ENCODE peak calls at places on chromosome 14, in eight cellular contexts. One of them, this sample, is unnamed.
A peak's percentile ranks its signal among the peaks of the same experiment; 100 is the strongest.

GRCh38 chr14:100902295-100902694 is 1.2 kb downstream of the RTL1 start:
- DNase-seq in HL-60: no peak
- DNase-seq in heart left ventricle: no peak
- DNase-seq in A549: peak; percentile 31
- DNase-seq in body of pancreas: no peak
- DNase-seq in CD8-positive, alpha-beta T cell: no peak
- DNase-seq in hepatocyte: peak; percentile 53
- DNase-seq in transverse colon: no peak
- DNase-seq in this sample: no peak

GRCh38 chr14:58772814-58773620 is 135.3 kb downstream of the DACT1 start:
- DNase-seq in heart left ventricle: no peak
- DNase-seq in transverse colon: no peak
- DNase-seq in HL-60: no peak
- DNase-seq in A549: no peak
- DNase-seq in body of pancreas: no peak
- DNase-seq in hepatocyte: peak; percentile 45
- DNase-seq in CD8-positive, alpha-beta T cell: no peak
- DNase-seq in this sample: no peak

GRCh38 chr14:96056509-96057422 is 17.6 kb downstream of the C14orf132 start:
- DNase-seq in body of pancreas: no peak
- DNase-seq in HL-60: no peak
- DNase-seq in A549: no peak
- DNase-seq in CD8-positive, alpha-beta T cell: no peak
- DNase-seq in hepatocyte: no peak
- DNase-seq in transverse colon: no peak
- DNase-seq in heart left ventricle: no peak
- DNase-seq in this sample: no peak

GRCh38 chr14:78245238-78245637 is 75.1 kb downstream of the NRXN3 start:
- DNase-seq in hepatocyte: no peak
- DNase-seq in body of pancreas: no peak
- DNase-seq in CD8-positive, alpha-beta T cell: no peak
- DNase-seq in heart left ventricle: no peak
- DNase-seq in A549: no peak
- DNase-seq in HL-60: no peak
- DNase-seq in transverse colon: peak; percentile 65
- DNase-seq in this sample: no peak

GRCh38 chr14:75453817-75454434 is 26.1 kb downstream of the JDP2 start:
- DNase-seq in transverse colon: no peak
- DNase-seq in HL-60: no peak
- DNase-seq in body of pancreas: no peak
- DNase-seq in hepatocyte: no peak
- DNase-seq in CD8-positive, alpha-beta T cell: peak; percentile 24
- DNase-seq in A549: no peak
- DNase-seq in heart left ventricle: no peak
- DNase-seq in this sample: no peak

GRCh38 chr14:65169351-65169750 is 67.0 kb upstream of the MAX start:
- DNase-seq in body of pancreas: no peak
- DNase-seq in hepatocyte: no peak
- DNase-seq in CD8-positive, alpha-beta T cell: no peak
- DNase-seq in heart left ventricle: no peak
- DNase-seq in A549: no peak
- DNase-seq in HL-60: no peak
- DNase-seq in transverse colon: no peak
- DNase-seq in this sample: peak; percentile 55

GRCh38 chr14:84209021-84209420 is 1320.9 kb upstream of the FLRT2 start:
- DNase-seq in hepatocyte: no peak
- DNase-seq in CD8-positive, alpha-beta T cell: no peak
- DNase-seq in transverse colon: no peak
- DNase-seq in A549: no peak
- DNase-seq in heart left ventricle: no peak
- DNase-seq in body of pancreas: no peak
- DNase-seq in HL-60: no peak
- DNase-seq in this sample: peak; percentile 2

GRCh38 chr14:23284654-23285529 is 1.0 kb downstream of the HOMEZ start:
- DNase-seq in heart left ventricle: no peak
- DNase-seq in CD8-positive, alpha-beta T cell: no peak
- DNase-seq in HL-60: peak; percentile 21
- DNase-seq in A549: no peak
- DNase-seq in hepatocyte: peak; percentile 28
- DNase-seq in transverse colon: no peak
- DNase-seq in body of pancreas: no peak
- DNase-seq in this sample: no peak

GRCh38 chr14:31950760-31951637 is 126.1 kb upstream of the ARHGAP5 start:
- DNase-seq in body of pancreas: no peak
- DNase-seq in transverse colon: peak; percentile 83
- DNase-seq in CD8-positive, alpha-beta T cell: no peak
- DNase-seq in HL-60: no peak
- DNase-seq in heart left ventricle: peak; percentile 75
- DNase-seq in hepatocyte: peak; percentile 82
- DNase-seq in A549: peak; percentile 89
- DNase-seq in this sample: no peak

DNA sequence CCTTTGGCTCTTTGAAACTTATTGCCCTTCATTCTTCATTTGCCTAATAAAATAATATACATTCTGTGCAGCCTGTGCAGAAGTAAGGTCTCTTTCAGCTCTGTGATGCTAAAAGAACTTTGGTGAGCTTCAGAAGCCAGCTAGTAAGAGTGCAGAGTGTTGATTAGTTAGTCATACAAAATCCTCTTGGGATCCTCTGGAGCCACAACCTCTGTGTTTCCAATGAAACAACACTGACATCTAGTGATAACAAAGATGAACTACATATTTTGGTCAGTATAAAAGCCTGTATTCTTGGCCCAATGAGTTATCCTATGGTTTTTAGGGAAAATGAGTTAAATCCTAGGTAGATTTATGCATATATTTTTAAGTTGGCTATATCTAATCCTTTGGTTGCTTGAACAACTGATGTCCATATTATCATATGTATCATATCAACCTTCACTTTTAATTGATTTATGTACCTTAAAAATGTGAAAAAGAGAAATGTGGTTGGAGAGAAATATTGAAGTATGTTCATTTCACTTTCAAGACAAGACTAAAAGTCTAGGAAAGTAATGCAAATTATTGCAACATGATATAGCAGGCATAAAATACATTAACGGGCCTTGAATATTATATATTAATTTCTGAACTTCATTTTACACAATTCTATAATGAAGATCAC is 158.4 kb downstream of the KLHL28 start:
- DNase-seq in transverse colon: no peak
- DNase-seq in A549: peak; percentile 60
- DNase-seq in body of pancreas: no peak
- DNase-seq in HL-60: peak; percentile 2
- DNase-seq in heart left ventricle: no peak
- DNase-seq in CD8-positive, alpha-beta T cell: no peak
- DNase-seq in hepatocyte: peak; percentile 58
- DNase-seq in this sample: peak; percentile 18
- TF ChIP-seq CTCF in transverse colon: peak; percentile 56
- TF ChIP-seq CTCF in A549: peak; percentile 77
- TF ChIP-seq CTCF in body of pancreas: peak; percentile 70
- TF ChIP-seq CTCF in HL-60: peak; percentile 34
- TF ChIP-seq CTCF in heart left ventricle: peak; percentile 78
- TF ChIP-seq CTCF in CD8-positive, alpha-beta T cell: peak; percentile 25
- TF ChIP-seq CTCF in hepatocyte: peak; percentile 81
- TF ChIP-seq CTCF in this sample: peak; percentile 49

GRCh38 chr14:68427550-68427890 is 365.3 kb downstream of the ZFP36L1 start:
- DNase-seq in body of pancreas: no peak
- DNase-seq in heart left ventricle: no peak
- DNase-seq in hepatocyte: no peak
- DNase-seq in CD8-positive, alpha-beta T cell: no peak
- DNase-seq in transverse colon: no peak
- DNase-seq in HL-60: no peak
- DNase-seq in A549: peak; percentile 64
- DNase-seq in this sample: no peak
- H3K27ac ChIP-seq in body of pancreas: no peak overlapping the region
- H3K27ac ChIP-seq in heart left ventricle: no peak overlapping the region
- H3K27ac ChIP-seq in hepatocyte: peak overlapping the region; percentile 15
- H3K27ac ChIP-seq in CD8-positive, alpha-beta T cell: no peak overlapping the region
- H3K27ac ChIP-seq in transverse colon: no peak overlapping the region
- H3K27ac ChIP-seq in HL-60: no peak overlapping the region
- H3K27ac ChIP-seq in A549: peak overlapping the region; percentile 87
- H3K27ac ChIP-seq in this sample: no peak overlapping the region

DNA sequence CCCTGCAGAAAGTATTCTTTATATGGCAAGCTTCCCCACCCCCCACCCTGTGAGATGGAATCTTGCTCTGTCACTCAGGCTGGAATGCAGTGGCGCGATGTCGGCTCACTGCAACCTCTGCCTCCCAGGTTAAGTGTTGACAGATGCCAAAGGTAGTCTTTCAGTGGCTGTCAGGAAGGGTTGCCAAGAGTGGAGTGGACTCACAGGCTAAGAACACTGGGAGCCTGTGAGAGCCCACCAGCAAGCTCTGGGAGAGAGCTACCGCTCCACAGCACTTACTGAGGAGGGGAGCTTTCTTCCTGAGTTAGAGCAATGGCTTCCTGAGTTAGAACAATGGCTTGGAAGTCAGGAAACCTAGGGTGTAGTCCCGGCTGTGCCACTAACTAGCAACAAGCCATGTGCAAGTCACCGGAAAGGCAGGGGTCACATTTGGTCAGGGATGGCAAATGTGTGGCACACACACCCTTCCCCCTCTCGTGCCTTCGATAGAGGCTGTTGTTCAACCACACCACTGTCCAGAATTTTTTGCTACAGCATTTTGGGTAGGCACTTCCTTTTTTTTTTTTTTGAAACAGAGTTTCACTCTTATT is 2.6 kb downstream of the RNASE1 start:
- DNase-seq in CD8-positive, alpha-beta T cell: no peak
- DNase-seq in HL-60: peak; percentile 85
- DNase-seq in body of pancreas: no peak
- DNase-seq in heart left ventricle: peak; percentile 67
- DNase-seq in transverse colon: no peak
- DNase-seq in hepatocyte: peak; percentile 53
- DNase-seq in A549: no peak
- DNase-seq in this sample: no peak
- H3K4me3 ChIP-seq in CD8-positive, alpha-beta T cell: no peak overlapping the region
- H3K4me3 ChIP-seq in HL-60: no peak overlapping the region
- H3K4me3 ChIP-seq in body of pancreas: no peak overlapping the region
- H3K4me3 ChIP-seq in heart left ventricle: peak overlapping the region; percentile 66
- H3K4me3 ChIP-seq in transverse colon: no peak overlapping the region
- H3K4me3 ChIP-seq in hepatocyte: no peak overlapping the region
- H3K4me3 ChIP-seq in A549: no peak overlapping the region
- H3K4me3 ChIP-seq in this sample: no peak overlapping the region

DNA sequence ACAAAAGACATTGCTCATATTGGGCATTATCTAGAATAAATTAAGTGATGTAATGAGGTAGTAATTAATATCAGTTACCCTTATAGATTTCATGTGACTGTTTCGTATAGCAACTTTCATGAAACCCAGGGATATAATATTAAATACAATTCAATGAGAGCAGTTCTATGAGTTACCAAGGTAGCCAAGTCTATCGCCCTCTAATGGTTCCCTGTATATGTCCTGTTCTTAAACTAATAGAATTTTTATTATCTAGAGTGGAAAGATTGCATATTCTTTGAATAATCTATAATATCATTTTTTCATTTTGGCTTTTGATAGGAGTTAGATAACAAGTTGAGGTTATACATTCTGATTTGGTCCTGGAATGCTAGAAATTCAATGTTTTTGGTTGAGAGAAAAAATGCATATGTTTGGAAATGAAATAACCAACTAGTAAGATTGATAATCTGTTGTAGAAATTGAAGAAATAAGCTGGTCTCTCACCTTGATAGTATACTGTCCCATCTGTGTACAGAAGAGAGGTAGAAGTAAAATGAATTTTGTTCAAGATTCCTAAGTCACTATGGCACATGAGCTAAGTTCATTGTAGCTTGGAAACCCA is 59.7 kb downstream of the SCFD1 start:
- DNase-seq in CD8-positive, alpha-beta T cell: no peak
- DNase-seq in heart left ventricle: no peak
- DNase-seq in A549: peak; percentile 18
- DNase-seq in transverse colon: no peak
- DNase-seq in body of pancreas: no peak
- DNase-seq in hepatocyte: peak; percentile 12
- DNase-seq in HL-60: no peak
- DNase-seq in this sample: peak; percentile 1
- TF ChIP-seq CTCF in CD8-positive, alpha-beta T cell: peak; percentile 36
- TF ChIP-seq CTCF in heart left ventricle: peak; percentile 28
- TF ChIP-seq CTCF in A549: peak; percentile 56
- TF ChIP-seq CTCF in transverse colon: peak; percentile 12
- TF ChIP-seq CTCF in body of pancreas: peak; percentile 21
- TF ChIP-seq CTCF in hepatocyte: peak; percentile 39
- TF ChIP-seq CTCF in HL-60: no peak
- TF ChIP-seq CTCF in this sample: peak; percentile 61

GRCh38 chr14:48331421-48331820 is 656.0 kb upstream of the MDGA2 start:
- DNase-seq in A549: no peak
- DNase-seq in HL-60: no peak
- DNase-seq in transverse colon: no peak
- DNase-seq in heart left ventricle: no peak
- DNase-seq in CD8-positive, alpha-beta T cell: no peak
- DNase-seq in body of pancreas: no peak
- DNase-seq in hepatocyte: no peak
- DNase-seq in this sample: no peak
- H3K27ac ChIP-seq in A549: no peak overlapping the region
- H3K27ac ChIP-seq in HL-60: no peak overlapping the region
- H3K27ac ChIP-seq in transverse colon: no peak overlapping the region
- H3K27ac ChIP-seq in heart left ventricle: no peak overlapping the region
- H3K27ac ChIP-seq in CD8-positive, alpha-beta T cell: no peak overlapping the region
- H3K27ac ChIP-seq in body of pancreas: no peak overlapping the region
- H3K27ac ChIP-seq in hepatocyte: no peak overlapping the region
- H3K27ac ChIP-seq in this sample: no peak overlapping the region

This sample was measured in brain microvascular endothelial cell.